ENCODE peak calls at places on chromosomes 6 and 20, in ten cellular contexts. W, B, R, Y, X, Q, T, H, G and K are unnamed samples.
A peak's percentile ranks its signal among the peaks of the same experiment; 100 is the strongest.

GRCh38 chr6:16487953-16488674 is 249.7 kb downstream of the GMPR start:
- DNase-seq in W (no peak), B (no peak), R (no peak), Y (no peak), X (no peak), Q (peak; percentile 31), T (no peak), H (no peak), G (peak; percentile 41), K (no peak)

GRCh38 chr6:28648878-28649375 is 123.2 kb downstream of the GPX5 start:
- DNase-seq in W (peak; percentile 58), B (no peak), R (no peak), Y (no peak), X (peak; percentile 7), Q (no peak), T (no peak), H (peak; percentile 47), G (no peak), K (peak; percentile 39)

GRCh38 chr6:46105568-46105967 is 24.2 kb upstream of the ENPP4 start:
- DNase-seq in W (no peak), B (no peak), R (no peak), Y (no peak), X (no peak), Q (no peak), T (no peak), H (no peak), G (no peak), K (no peak)

GRCh38 chr6:127192911-127193503 is 73.7 kb upstream of the RNF146 start:
- DNase-seq in W (peak; percentile 81), B (no peak), R (no peak), Y (no peak), X (no peak), Q (no peak), T (no peak), H (no peak), G (no peak), K (peak; percentile 87)

GRCh38 chr6:2132416-2132815 is 113.0 kb downstream of the GMDS start:
- DNase-seq in W (no peak), B (no peak), R (no peak), Y (peak; percentile 71), X (no peak), Q (no peak), T (no peak), H (no peak), G (no peak), K (peak; percentile 28)

GRCh38 chr6:105838156-105838555 is 248.0 kb upstream of the PRDM1 start:
- DNase-seq in W (peak; percentile 38), B (no peak), R (no peak), Y (peak; percentile 18), X (no peak), Q (no peak), T (no peak), H (no peak), G (no peak), K (peak; percentile 65)

GRCh38 chr20:35048739-35049138 is 43.9 kb downstream of the TRPC4AP start:
- DNase-seq in W (no peak), B (no peak), R (no peak), Y (no peak), X (no peak), Q (no peak), T (no peak), H (no peak), G (no peak), K (no peak)

GRCh38 chr6:29653452-29654038 is 3.3 kb upstream of the MOG start:
- DNase-seq in W (peak; percentile 76), B (no peak), R (no peak), Y (peak; percentile 68), X (peak; percentile 54), Q (peak; percentile 59), T (no peak), H (peak; percentile 76), G (peak; percentile 51), K (peak; percentile 90)

GRCh38 chr6:166952122-166952521 is 4.2 kb downstream of the RNASET2 start:
- DNase-seq in W (no peak), B (no peak), R (no peak), Y (peak; percentile 14), X (no peak), Q (no peak), T (no peak), H (no peak), G (no peak), K (no peak)

GRCh38 chr6:19921821-19922220 is 84.7 kb downstream of the ID4 start:
- DNase-seq in W (no peak), B (no peak), R (no peak), Y (no peak), X (no peak), Q (no peak), T (no peak), H (no peak), G (no peak), K (no peak)

GRCh38 chr6:48630511-48630910 is 519.5 kb upstream of the PTCHD4 start:
- DNase-seq in W (no peak), B (no peak), R (no peak), Y (no peak), X (no peak), Q (no peak), T (no peak), H (no peak), G (no peak), K (no peak)

GRCh38 chr20:20286061-20286460 is 81.8 kb upstream of the INSM1 start:
- DNase-seq in W (no peak), B (no peak), R (no peak), Y (no peak), X (no peak), Q (no peak), T (no peak), H (no peak), G (no peak), K (no peak)

GRCh38 chr6:82040405-82041221 is 206.9 kb downstream of the IBTK start:
- DNase-seq in W (peak; percentile 76), B (no peak), R (no peak), Y (peak; percentile 38), X (peak; percentile 64), Q (no peak), T (no peak), H (peak; percentile 84), G (no peak), K (peak; percentile 87)

GRCh38 chr20:2840967-2841531 is 504 bp downstream of the VPS16 start:
- DNase-seq in W (peak; percentile 85), B (peak; percentile 61), R (peak; percentile 87), Y (peak; percentile 49), X (peak; percentile 62), Q (no peak), T (peak; percentile 82), H (peak; percentile 46), G (peak; percentile 29), K (peak; percentile 78)

GRCh38 chr20:38550274-38550673 is 30.7 kb upstream of the ADIG start:
- DNase-seq in W (no peak), B (no peak), R (no peak), Y (no peak), X (no peak), Q (no peak), T (no peak), H (peak; percentile 24), G (no peak), K (no peak)

GRCh38 chr20:38555395-38555794 is 25.6 kb upstream of the ADIG start:
- DNase-seq in W (no peak), B (no peak), R (no peak), Y (no peak), X (no peak), Q (no peak), T (no peak), H (no peak), G (no peak), K (no peak)

GRCh38 chr20:38557174-38557573 is 23.8 kb upstream of the ADIG start:
- DNase-seq in W (no peak), B (no peak), R (no peak), Y (no peak), X (no peak), Q (no peak), T (no peak), H (no peak), G (no peak), K (no peak)

GRCh38 chr20:38551056-38551626 is 29.9 kb upstream of the ADIG start:
- DNase-seq in W (no peak), B (no peak), R (no peak), Y (no peak), X (no peak), Q (no peak), T (no peak), H (no peak), G (no peak), K (no peak)

GRCh38 chr20:38554986-38555385 is 26.0 kb upstream of the ADIG start:
- DNase-seq in W (no peak), B (no peak), R (no peak), Y (no peak), X (no peak), Q (no peak), T (no peak), H (no peak), G (no peak), K (no peak)
- H3K36me3 ChIP-seq in W (peaks cover 71% of the 10 kb centered on the region), B (peaks cover 94% of the 10 kb centered on the region), R (peaks cover 98% of the 10 kb centered on the region), Y (no peaks in the 10 kb centered on the region), X (peaks cover 37% of the 10 kb centered on the region), Q (peaks cover 79% of the 10 kb centered on the region), T (no peaks in the 10 kb centered on the region), H (peaks cover 67% of the 10 kb centered on the region), G (peaks cover 55% of the 10 kb centered on the region), K (peaks cover 89% of the 10 kb centered on the region)

GRCh38 chr6:89793586-89793985 is 26.0 kb downstream of the MDN1 start:
- DNase-seq in W (no peak), B (peak; percentile 70), R (no peak), Y (no peak), X (no peak), Q (no peak), T (peak; percentile 68), H (no peak), G (no peak), K (no peak)
- H3K36me3 ChIP-seq in W (peaks cover 21% of the 10 kb centered on the region), B (peaks cover 52% of the 10 kb centered on the region), R (peaks cover 66% of the 10 kb centered on the region), Y (peaks cover 7% of the 10 kb centered on the region), X (peaks cover 22% of the 10 kb centered on the region), Q (peaks cover 17% of the 10 kb centered on the region), T (no peaks in the 10 kb centered on the region), H (peaks cover 21% of the 10 kb centered on the region), G (peaks cover 24% of the 10 kb centered on the region), K (peaks cover 46% of the 10 kb centered on the region)

DNA sequence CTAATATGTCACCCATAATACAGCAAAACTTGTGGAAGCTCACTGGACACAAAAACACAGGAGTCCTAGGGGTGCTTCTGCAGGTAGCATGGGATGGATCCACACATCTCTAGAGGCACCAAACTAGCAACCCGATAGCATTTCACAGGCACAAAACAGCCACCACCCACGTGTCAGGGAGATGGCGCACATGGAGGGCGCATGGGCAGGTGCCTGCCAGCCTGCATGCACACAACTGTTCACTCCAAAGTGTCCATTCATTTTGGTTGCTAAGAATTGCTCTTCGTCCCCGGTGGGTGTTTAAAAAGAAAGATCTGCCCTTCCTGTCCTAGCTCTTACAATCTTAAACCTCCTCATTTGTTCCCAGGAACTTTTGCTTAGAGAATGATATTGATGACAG is 171.3 kb downstream of the SYNDIG1 start:
- DNase-seq in W (no peak), B (no peak), R (no peak), Y (no peak), X (no peak), Q (no peak), T (no peak), H (no peak), G (no peak), K (no peak)
- H3K36me3 ChIP-seq in W (no peaks in the 10 kb centered on the region), B (no peaks in the 10 kb centered on the region), R (no peaks in the 10 kb centered on the region), Y (no peaks in the 10 kb centered on the region), X (no peaks in the 10 kb centered on the region), Q (no peaks in the 10 kb centered on the region), T (no peaks in the 10 kb centered on the region), H (no peaks in the 10 kb centered on the region), G (no peaks in the 10 kb centered on the region), K (no peaks in the 10 kb centered on the region)

DNA sequence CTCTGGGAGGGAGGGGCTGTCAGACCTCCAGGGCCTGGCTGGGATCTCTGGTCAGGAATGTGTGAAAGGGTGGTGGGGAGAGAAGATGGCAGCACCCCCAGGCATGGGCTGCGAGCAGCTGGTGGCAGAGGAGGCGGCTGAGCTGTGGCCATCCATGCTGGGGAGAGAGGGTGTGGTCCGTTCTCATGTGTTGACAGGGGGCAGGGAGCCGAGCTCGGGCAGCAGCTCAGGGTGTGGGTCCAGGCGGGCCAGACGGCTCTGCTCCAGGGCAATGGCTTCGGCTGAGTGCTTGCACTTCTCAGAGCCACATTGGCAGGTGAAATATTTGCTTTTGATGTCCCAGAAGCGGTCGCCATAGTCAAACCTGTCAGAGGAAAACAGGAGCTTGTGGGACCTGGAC is 1.1 kb upstream of the SLC44A4 start:
- DNase-seq in W (no peak), B (no peak), R (peak; percentile 54), Y (no peak), X (no peak), Q (no peak), T (no peak), H (no peak), G (no peak), K (no peak)
- H3K36me3 ChIP-seq in W (no peaks in the 10 kb centered on the region), B (peaks cover 50% of the 10 kb centered on the region), R (peaks cover 56% of the 10 kb centered on the region), Y (peaks cover 7% of the 10 kb centered on the region), X (peaks cover 42% of the 10 kb centered on the region), Q (peaks cover 50% of the 10 kb centered on the region), T (no peaks in the 10 kb centered on the region), H (peaks cover 52% of the 10 kb centered on the region), G (peaks cover 26% of the 10 kb centered on the region), K (peaks cover 51% of the 10 kb centered on the region)